ENCODE peak calls at places on chromosomes 12 and 14, in seven cellular contexts. J is endothelial cell, C is nucleus accumbens, R is T47D, Z is stomach, Y is AG04449, E is iris pigment epithelial cell. L is an unnamed sample.

GRCh38 chr12:25364529-25365339 is 114.0 kb upstream of the KRAS start:
- DNase-seq in J (no peak), C (no peak), R (no peak), Z (no peak), Y (no peak), E (no peak), L (no peak)

GRCh38 chr14:94110552-94111181 is at the start of gene IFI27:
- DNase-seq in J (no peak), C (no peak), R (no peak), Z (peak; percentile 79), Y (no peak), E (peak; percentile 53), L (no peak)

GRCh38 chr12:27975222-27976136 is 2.9 kb upstream of the PTHLH start:
- DNase-seq in J (peak; percentile 68), C (no peak), R (peak; percentile 69), Z (no peak), Y (no peak), E (peak; percentile 74), L (peak; percentile 39)

GRCh38 chr14:69069020-69069421 is 83.9 kb downstream of the DCAF5 start:
- DNase-seq in J (no peak), C (no peak), R (no peak), Z (no peak), Y (no peak), E (peak; percentile 82), L (no peak)

GRCh38 chr12:111598637-111599458 is at the start of gene ATXN2:
- DNase-seq in J (peak; percentile 58), C (peak; percentile 53), R (peak; percentile 86), Z (peak; percentile 55), Y (no peak), E (peak; percentile 63), L (peak; percentile 69)

GRCh38 chr14:51442513-51443175 is 202.6 kb downstream of the TMX1 start:
- DNase-seq in J (no peak), C (no peak), R (no peak), Z (no peak), Y (peak; percentile 94), E (peak; percentile 99), L (no peak)

GRCh38 chr12:76024102-76024781 is 7.3 kb downstream of the PHLDA1 start:
- DNase-seq in J (no peak), C (no peak), R (no peak), Z (no peak), Y (no peak), E (no peak), L (no peak)

GRCh38 chr12:119229837-119230236 is 51.1 kb downstream of the HSPB8 start:
- DNase-seq in J (peak; percentile 58), C (peak; percentile 34), R (peak; percentile 62), Z (no peak), Y (no peak), E (peak; percentile 8), L (no peak)

GRCh38 chr12:104433061-104433460 is 23.7 kb upstream of the CHST11 start:
- DNase-seq in J (no peak), C (no peak), R (no peak), Z (no peak), Y (no peak), E (no peak), L (no peak)